ENCODE peak calls at places on chromosomes 13 and 19, in ten cellular contexts. M is H1; T is neuronal stem cell; A is ovary; G is IMR-90; P is heart left ventricle; L is pancreas; E is CD4-positive, alpha-beta T cell; N is upper lobe of right lung; B is esophagus squamous epithelium. C is an unnamed sample.

GRCh38 chr19:48858984-48859710 is 9.3 kb downstream of the PLEKHA4 start:
- DNase-seq in M (no peak), T (no peak), A (no peak), G (no peak), P (no peak), L (peak), E (peak), N (peak), B (no peak), C (peak)

GRCh38 chr13:74289861-74290260 is 155.7 kb upstream of the KLF12 start:
- DNase-seq in M (no peak), T (no peak), A (no peak), G (no peak), P (no peak), L (no peak), E (no peak), N (no peak), B (no peak), C (no peak)

GRCh38 chr19:47854459-47854858 is 4.6 kb upstream of the TPRX2 start:
- DNase-seq in M (no peak), T (no peak), A (no peak), G (no peak), P (no peak), L (no peak), E (no peak), N (no peak), B (no peak), C (no peak)

GRCh38 chr13:50894042-50894441 is 15.5 kb upstream of the RNASEH2B start:
- DNase-seq in M (no peak), T (no peak), A (no peak), G (no peak), P (no peak), L (no peak), E (no peak), N (no peak), B (no peak), C (no peak)

GRCh38 chr19:47623151-47623920 is 14.4 kb downstream of the BICRA start:
- DNase-seq in M (no peak), T (no peak), A (no peak), G (no peak), P (peak), L (no peak), E (no peak), N (no peak), B (no peak), C (no peak)

GRCh38 chr13:44710576-44710975 is 134.4 kb upstream of the TSC22D1 start:
- DNase-seq in M (no peak), T (no peak), A (no peak), G (peak), P (no peak), L (no peak), E (no peak), N (no peak), B (no peak), C (no peak)

GRCh38 chr13:40505196-40505595 is 161.2 kb downstream of the FOXO1 start:
- DNase-seq in M (no peak), T (no peak), A (no peak), G (no peak), P (no peak), L (no peak), E (no peak), N (no peak), B (no peak), C (no peak)

GRCh38 chr19:10568444-10568825 is 344 bp downstream of the CDKN2D start:
- DNase-seq in M (no peak), T (no peak), A (no peak), G (no peak), P (no peak), L (peak), E (peak), N (peak), B (no peak), C (peak)

GRCh38 chr13:113207890-113208423 is 512 bp downstream of the PCID2 start:
- DNase-seq in M (no peak), T (peak), A (no peak), G (peak), P (no peak), L (no peak), E (no peak), N (peak), B (no peak), C (peak)

GRCh38 chr19:17526922-17527321 is 15.5 kb downstream of the PGLS start:
- DNase-seq in M (no peak), T (no peak), A (no peak), G (no peak), P (no peak), L (no peak), E (no peak), N (no peak), B (peak), C (no peak)

GRCh38 chr13:112859817-112860190 is 109.2 kb upstream of the MCF2L start:
- DNase-seq in M (no peak), T (no peak), A (no peak), G (peak), P (peak), L (no peak), E (no peak), N (no peak), B (no peak), C (no peak)

GRCh38 chr13:30091035-30091434 is 216.3 kb downstream of the KATNAL1 start:
- DNase-seq in M (no peak), T (no peak), A (no peak), G (no peak), P (no peak), L (no peak), E (no peak), N (no peak), B (no peak), C (no peak)

GRCh38 chr19:55519461-55520311 is 17.2 kb downstream of the SBK2 start:
- DNase-seq in M (no peak), T (no peak), A (no peak), G (peak), P (no peak), L (no peak), E (no peak), N (no peak), B (no peak), C (no peak)

GRCh38 chr19:55520691-55521292 is 16.1 kb downstream of the SBK2 start:
- DNase-seq in M (no peak), T (no peak), A (no peak), G (no peak), P (no peak), L (no peak), E (no peak), N (no peak), B (no peak), C (no peak)

GRCh38 chr19:55516878-55517620 is 19.9 kb downstream of the SBK2 start:
- DNase-seq in M (peak), T (peak), A (peak), G (peak), P (peak), L (peak), E (peak), N (peak), B (peak), C (peak)
- H3K27ac ChIP-seq in M (no peak), T (no peak), A (peak), G (peak), P (peak), L (peak), E (peak), N (peak), B (peak), C (peak)

GRCh38 chr13:106118996-106119395 is 416.5 kb downstream of the EFNB2 start:
- DNase-seq in M (no peak), T (no peak), A (no peak), G (no peak), P (no peak), L (no peak), E (no peak), N (no peak), B (no peak), C (no peak)
- H3K27ac ChIP-seq in M (no peak), T (no peak), A (no peak), G (no peak), P (no peak), L (no peak), E (no peak), N (no peak), B (no peak), C (no peak)

GRCh38 chr19:54047626-54048025 is 16.1 kb downstream of the VSTM1 start:
- DNase-seq in M (no peak), T (no peak), A (no peak), G (no peak), P (no peak), L (no peak), E (no peak), N (no peak), B (no peak), C (no peak)
- H3K27ac ChIP-seq in M (no peak), T (no peak), A (no peak), G (no peak), P (no peak), L (no peak), E (no peak), N (no peak), B (no peak), C (no peak)

GRCh38 chr13:78193853-78194252 is 275.2 kb upstream of the EDNRB start:
- DNase-seq in M (no peak), T (no peak), A (no peak), G (no peak), P (no peak), L (no peak), E (no peak), N (no peak), B (no peak), C (no peak)
- H3K27ac ChIP-seq in M (no peak), T (no peak), A (no peak), G (no peak), P (no peak), L (no peak), E (no peak), N (no peak), B (no peak), C (no peak)

GRCh38 chr13:20702945-20703784 is at the start of gene IL17D:
- DNase-seq in M (no peak), T (no peak), A (peak), G (no peak), P (no peak), L (peak), E (no peak), N (peak), B (no peak), C (peak)
- H3K27ac ChIP-seq in M (no peak), T (no peak), A (peak), G (peak), P (peak), L (peak), E (no peak), N (peak), B (peak), C (peak)

GRCh38 chr13:77038907-77039470 is 12.0 kb upstream of the FBXL3 start:
- DNase-seq in M (no peak), T (no peak), A (no peak), G (no peak), P (no peak), L (no peak), E (no peak), N (no peak), B (no peak), C (no peak)
- H3K27ac ChIP-seq in M (no peak), T (no peak), A (no peak), G (no peak), P (no peak), L (no peak), E (no peak), N (no peak), B (no peak), C (no peak)

GRCh38 chr19:54211214-54211613 is 10.6 kb downstream of the RPS9 start:
- DNase-seq in M (no peak), T (no peak), A (no peak), G (no peak), P (no peak), L (no peak), E (no peak), N (no peak), B (no peak), C (no peak)
- H3K27ac ChIP-seq in M (no peak), T (peak), A (no peak), G (no peak), P (no peak), L (peak), E (no peak), N (peak), B (peak), C (peak)

GRCh38 chr13:110225007-110225406 is 82.0 kb downstream of the COL4A1 start:
- DNase-seq in M (no peak), T (no peak), A (no peak), G (no peak), P (no peak), L (no peak), E (no peak), N (no peak), B (no peak), C (no peak)

GRCh38 chr13:110225609-110226008 is 81.3 kb downstream of the COL4A1 start:
- DNase-seq in M (no peak), T (no peak), A (no peak), G (no peak), P (no peak), L (no peak), E (no peak), N (no peak), B (no peak), C (no peak)

GRCh38 chr13:110227864-110228643 is 78.9 kb downstream of the COL4A1 start:
- DNase-seq in M (no peak), T (no peak), A (no peak), G (no peak), P (no peak), L (no peak), E (no peak), N (no peak), B (no peak), C (no peak)

GRCh38 chr13:110227416-110227815 is 79.5 kb downstream of the COL4A1 start:
- DNase-seq in M (no peak), T (no peak), A (no peak), G (no peak), P (no peak), L (no peak), E (no peak), N (no peak), B (no peak), C (no peak)

GRCh38 chr13:110226051-110226562 is 80.8 kb downstream of the COL4A1 start:
- DNase-seq in M (no peak), T (no peak), A (no peak), G (peak), P (no peak), L (no peak), E (no peak), N (no peak), B (no peak), C (no peak)
- H3K27ac ChIP-seq in M (no peak), T (no peak), A (no peak), G (peak), P (peak), L (no peak), E (no peak), N (peak), B (peak), C (no peak)

GRCh38 chr13:93307651-93308050 is 81.0 kb downstream of the GPC6 start:
- DNase-seq in M (no peak), T (no peak), A (no peak), G (peak), P (no peak), L (no peak), E (no peak), N (no peak), B (no peak), C (no peak)

GRCh38 chr13:93307166-93307565 is 80.6 kb downstream of the GPC6 start:
- DNase-seq in M (no peak), T (no peak), A (no peak), G (peak), P (no peak), L (no peak), E (no peak), N (no peak), B (no peak), C (no peak)

GRCh38 chr13:93305886-93306285 is 79.3 kb downstream of the GPC6 start:
- DNase-seq in M (no peak), T (no peak), A (no peak), G (peak), P (no peak), L (no peak), E (no peak), N (no peak), B (no peak), C (no peak)

GRCh38 chr13:93304868-93305613 is 78.4 kb downstream of the GPC6 start:
- DNase-seq in M (no peak), T (no peak), A (no peak), G (no peak), P (no peak), L (no peak), E (no peak), N (no peak), B (no peak), C (no peak)

DNA sequence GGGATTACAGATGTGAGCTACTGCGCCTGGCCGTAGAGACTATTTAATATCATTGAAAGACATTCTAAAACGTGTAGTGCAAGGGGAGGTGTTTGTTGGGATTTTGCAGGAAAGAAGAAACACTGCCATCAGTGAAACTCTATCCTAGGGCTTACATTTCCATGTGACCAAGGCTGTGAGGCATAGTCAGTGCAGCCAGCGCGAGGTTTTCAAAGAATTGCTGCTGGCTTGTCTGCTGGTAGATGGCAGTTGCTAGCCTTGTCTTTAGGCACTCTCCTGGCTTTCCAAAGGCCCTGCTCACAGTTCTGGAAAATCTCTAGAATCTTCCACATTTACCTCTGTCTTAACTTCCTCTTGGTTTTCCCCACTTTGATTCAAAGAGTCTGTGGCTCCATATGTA is 77.5 kb downstream of the GPC6 start:
- DNase-seq in M (no peak), T (no peak), A (no peak), G (no peak), P (no peak), L (no peak), E (no peak), N (no peak), B (no peak), C (no peak)
- H3K27ac ChIP-seq in M (no peak), T (no peak), A (no peak), G (no peak), P (no peak), L (no peak), E (no peak), N (no peak), B (no peak), C (no peak)

GRCh38 chr19:16066611-16067104 is 9.6 kb upstream of the TPM4 start:
- DNase-seq in M (no peak), T (no peak), A (no peak), G (peak), P (peak), L (no peak), E (peak), N (no peak), B (no peak), C (peak)
- H3K27ac ChIP-seq in M (no peak), T (no peak), A (peak), G (peak), P (peak), L (no peak), E (no peak), N (peak), B (peak), C (peak)